ENCODE peak calls at places on chromosomes 13 and 19, in six cellular contexts. One of them, this sample, is unnamed.

GRCh38 chr19:17078038-17078919 is 2.7 kb downstream of the MYO9B start:
- DNase-seq in immature natural killer cell: no peak
- DNase-seq in IMR-90: no peak
- DNase-seq in COLO829: no peak
- DNase-seq in anterior cingulate cortex: no peak
- DNase-seq in C1 segment of cervical spinal cord: no peak
- DNase-seq in this sample: no peak

GRCh38 chr19:14840206-14840605 is 5.2 kb upstream of the OR7A5 start:
- DNase-seq in immature natural killer cell: no peak
- DNase-seq in C1 segment of cervical spinal cord: no peak
- DNase-seq in COLO829: peak
- DNase-seq in IMR-90: no peak
- DNase-seq in anterior cingulate cortex: no peak
- DNase-seq in this sample: no peak

GRCh38 chr13:105918842-105919741 is 616.4 kb downstream of the EFNB2 start:
- DNase-seq in immature natural killer cell: no peak
- DNase-seq in anterior cingulate cortex: no peak
- DNase-seq in COLO829: peak
- DNase-seq in IMR-90: peak
- DNase-seq in C1 segment of cervical spinal cord: peak
- DNase-seq in this sample: no peak

GRCh38 chr19:4374451-4375163 is 25.7 kb downstream of the SH3GL1 start:
- DNase-seq in COLO829: no peak
- DNase-seq in immature natural killer cell: no peak
- DNase-seq in IMR-90: peak
- DNase-seq in anterior cingulate cortex: no peak
- DNase-seq in C1 segment of cervical spinal cord: no peak
- DNase-seq in this sample: peak

GRCh38 chr13:93956416-93956815 is 523.1 kb downstream of the DCT start:
- DNase-seq in anterior cingulate cortex: no peak
- DNase-seq in immature natural killer cell: no peak
- DNase-seq in C1 segment of cervical spinal cord: no peak
- DNase-seq in COLO829: no peak
- DNase-seq in IMR-90: no peak
- DNase-seq in this sample: no peak

GRCh38 chr13:59103004-59103768 is 1060.5 kb downstream of the DIAPH3 start:
- DNase-seq in COLO829: no peak
- DNase-seq in C1 segment of cervical spinal cord: no peak
- DNase-seq in immature natural killer cell: no peak
- DNase-seq in IMR-90: peak
- DNase-seq in anterior cingulate cortex: no peak
- DNase-seq in this sample: no peak

GRCh38 chr19:55494172-55494761 is 6.0 kb downstream of the SSC5D start:
- DNase-seq in C1 segment of cervical spinal cord: no peak
- DNase-seq in COLO829: no peak
- DNase-seq in IMR-90: peak
- DNase-seq in immature natural killer cell: no peak
- DNase-seq in anterior cingulate cortex: no peak
- DNase-seq in this sample: no peak

GRCh38 chr13:73061478-73062275 is 2.9 kb downstream of the KLF5 start:
- DNase-seq in immature natural killer cell: no peak
- DNase-seq in COLO829: no peak
- DNase-seq in anterior cingulate cortex: no peak
- DNase-seq in C1 segment of cervical spinal cord: no peak
- DNase-seq in IMR-90: no peak
- DNase-seq in this sample: no peak

GRCh38 chr13:73266640-73267180 is 207.9 kb downstream of the KLF5 start:
- DNase-seq in COLO829: no peak
- DNase-seq in immature natural killer cell: no peak
- DNase-seq in anterior cingulate cortex: no peak
- DNase-seq in C1 segment of cervical spinal cord: no peak
- DNase-seq in IMR-90: no peak
- DNase-seq in this sample: no peak

GRCh38 chr19:1093811-1094553 is 1.2 kb downstream of the POLR2E start:
- DNase-seq in anterior cingulate cortex: no peak
- DNase-seq in IMR-90: no peak
- DNase-seq in COLO829: no peak
- DNase-seq in C1 segment of cervical spinal cord: no peak
- DNase-seq in immature natural killer cell: no peak
- DNase-seq in this sample: no peak

GRCh38 chr13:40271511-40271910 is 394.9 kb downstream of the FOXO1 start:
- DNase-seq in C1 segment of cervical spinal cord: no peak
- DNase-seq in COLO829: no peak
- DNase-seq in anterior cingulate cortex: no peak
- DNase-seq in IMR-90: no peak
- DNase-seq in immature natural killer cell: no peak
- DNase-seq in this sample: no peak

GRCh38 chr13:107035778-107036177 is 467.8 kb upstream of the ARGLU1 start:
- DNase-seq in immature natural killer cell: no peak
- DNase-seq in anterior cingulate cortex: no peak
- DNase-seq in COLO829: no peak
- DNase-seq in C1 segment of cervical spinal cord: no peak
- DNase-seq in IMR-90: peak
- DNase-seq in this sample: no peak

GRCh38 chr13:114110091-114110829 is 22.2 kb downstream of the RASA3 start:
- DNase-seq in anterior cingulate cortex: no peak
- DNase-seq in COLO829: no peak
- DNase-seq in IMR-90: no peak
- DNase-seq in C1 segment of cervical spinal cord: no peak
- DNase-seq in immature natural killer cell: peak
- DNase-seq in this sample: peak

GRCh38 chr13:48159436-48160225 is 64.7 kb upstream of the MED4 start:
- DNase-seq in anterior cingulate cortex: no peak
- DNase-seq in COLO829: peak
- DNase-seq in IMR-90: no peak
- DNase-seq in immature natural killer cell: no peak
- DNase-seq in C1 segment of cervical spinal cord: no peak
- DNase-seq in this sample: no peak

GRCh38 chr19:1299822-1300221 is 14.1 kb downstream of the EFNA2 start:
- DNase-seq in C1 segment of cervical spinal cord: no peak
- DNase-seq in IMR-90: no peak
- DNase-seq in anterior cingulate cortex: no peak
- DNase-seq in immature natural killer cell: no peak
- DNase-seq in COLO829: no peak
- DNase-seq in this sample: no peak

GRCh38 chr13:101875091-101875490 is 422.6 kb downstream of the ITGBL1 start:
- DNase-seq in IMR-90: no peak
- DNase-seq in immature natural killer cell: no peak
- DNase-seq in anterior cingulate cortex: no peak
- DNase-seq in C1 segment of cervical spinal cord: no peak
- DNase-seq in COLO829: no peak
- DNase-seq in this sample: no peak

GRCh38 chr13:106636492-106636891 is 68.6 kb upstream of the ARGLU1 start:
- DNase-seq in C1 segment of cervical spinal cord: no peak
- DNase-seq in IMR-90: no peak
- DNase-seq in immature natural killer cell: no peak
- DNase-seq in anterior cingulate cortex: no peak
- DNase-seq in COLO829: no peak
- DNase-seq in this sample: no peak

GRCh38 chr13:74056829-74057564 is 77.2 kb downstream of the KLF12 start:
- DNase-seq in C1 segment of cervical spinal cord: no peak
- DNase-seq in IMR-90: no peak
- DNase-seq in anterior cingulate cortex: no peak
- DNase-seq in COLO829: no peak
- DNase-seq in immature natural killer cell: no peak
- DNase-seq in this sample: no peak

GRCh38 chr19:54462713-54463530 is 656 bp downstream of the LENG9 start:
- DNase-seq in C1 segment of cervical spinal cord: no peak
- DNase-seq in immature natural killer cell: peak
- DNase-seq in COLO829: no peak
- DNase-seq in IMR-90: peak
- DNase-seq in anterior cingulate cortex: no peak
- DNase-seq in this sample: peak

GRCh38 chr13:97366172-97366688 is 67.7 kb upstream of the RAP2A start:
- DNase-seq in IMR-90: no peak
- DNase-seq in COLO829: no peak
- DNase-seq in anterior cingulate cortex: no peak
- DNase-seq in immature natural killer cell: no peak
- DNase-seq in C1 segment of cervical spinal cord: no peak
- DNase-seq in this sample: no peak

GRCh38 chr13:60655268-60655667 is 258.2 kb downstream of the TDRD3 start:
- DNase-seq in anterior cingulate cortex: no peak
- DNase-seq in immature natural killer cell: no peak
- DNase-seq in IMR-90: no peak
- DNase-seq in C1 segment of cervical spinal cord: no peak
- DNase-seq in COLO829: no peak
- DNase-seq in this sample: no peak

GRCh38 chr19:15154002-15154612 is 46.7 kb downstream of the NOTCH3 start:
- DNase-seq in C1 segment of cervical spinal cord: no peak
- DNase-seq in anterior cingulate cortex: no peak
- DNase-seq in COLO829: peak
- DNase-seq in immature natural killer cell: peak
- DNase-seq in IMR-90: peak
- DNase-seq in this sample: no peak

GRCh38 chr13:50156722-50157121 is 141.5 kb downstream of the KCNRG start:
- DNase-seq in IMR-90: no peak
- DNase-seq in COLO829: peak
- DNase-seq in C1 segment of cervical spinal cord: no peak
- DNase-seq in immature natural killer cell: no peak
- DNase-seq in anterior cingulate cortex: no peak
- DNase-seq in this sample: no peak

GRCh38 chr19:50414850-50415660 is 3.7 kb upstream of the SPIB start:
- DNase-seq in anterior cingulate cortex: no peak
- DNase-seq in C1 segment of cervical spinal cord: peak
- DNase-seq in IMR-90: peak
- DNase-seq in immature natural killer cell: peak
- DNase-seq in COLO829: peak
- DNase-seq in this sample: no peak

GRCh38 chr19:815079-815774 is 6.5 kb downstream of the PLPPR3 start:
- DNase-seq in immature natural killer cell: no peak
- DNase-seq in COLO829: no peak
- DNase-seq in C1 segment of cervical spinal cord: no peak
- DNase-seq in IMR-90: no peak
- DNase-seq in anterior cingulate cortex: no peak
- DNase-seq in this sample: no peak

GRCh38 chr19:43148233-43148632 is 38.1 kb downstream of the PSG5 start:
- DNase-seq in anterior cingulate cortex: no peak
- DNase-seq in immature natural killer cell: no peak
- DNase-seq in IMR-90: peak
- DNase-seq in C1 segment of cervical spinal cord: no peak
- DNase-seq in COLO829: no peak
- DNase-seq in this sample: no peak

GRCh38 chr19:46077815-46078167 is 37.0 kb upstream of the IGFL4 start:
- DNase-seq in COLO829: no peak
- DNase-seq in C1 segment of cervical spinal cord: no peak
- DNase-seq in immature natural killer cell: no peak
- DNase-seq in anterior cingulate cortex: no peak
- DNase-seq in IMR-90: no peak
- DNase-seq in this sample: no peak

GRCh38 chr19:45152504-45153338 is 8.1 kb downstream of the NKPD1 start:
- DNase-seq in immature natural killer cell: peak
- DNase-seq in COLO829: no peak
- DNase-seq in IMR-90: peak
- DNase-seq in anterior cingulate cortex: no peak
- DNase-seq in C1 segment of cervical spinal cord: peak
- DNase-seq in this sample: no peak

GRCh38 chr13:72458701-72459100 is 268.7 kb downstream of the MZT1 start:
- DNase-seq in C1 segment of cervical spinal cord: no peak
- DNase-seq in anterior cingulate cortex: no peak
- DNase-seq in immature natural killer cell: no peak
- DNase-seq in IMR-90: no peak
- DNase-seq in COLO829: no peak
- DNase-seq in this sample: no peak

GRCh38 chr13:28636677-28637317 is 22.1 kb upstream of the POMP start:
- DNase-seq in COLO829: peak
- DNase-seq in immature natural killer cell: peak
- DNase-seq in anterior cingulate cortex: peak
- DNase-seq in IMR-90: peak
- DNase-seq in C1 segment of cervical spinal cord: peak
- DNase-seq in this sample: peak

GRCh38 chr13:31124225-31124624 is 37.5 kb downstream of the HSPH1 start:
- DNase-seq in COLO829: no peak
- DNase-seq in immature natural killer cell: no peak
- DNase-seq in C1 segment of cervical spinal cord: no peak
- DNase-seq in IMR-90: no peak
- DNase-seq in anterior cingulate cortex: no peak
- DNase-seq in this sample: no peak

GRCh38 chr19:42343344-42344110 is 18.1 kb downstream of the MEGF8 start:
- DNase-seq in C1 segment of cervical spinal cord: no peak
- DNase-seq in COLO829: no peak
- DNase-seq in anterior cingulate cortex: no peak
- DNase-seq in immature natural killer cell: no peak
- DNase-seq in IMR-90: no peak
- DNase-seq in this sample: no peak

GRCh38 chr19:31676271-31677004 is 327.2 kb upstream of the TSHZ3 start:
- DNase-seq in C1 segment of cervical spinal cord: no peak
- DNase-seq in immature natural killer cell: no peak
- DNase-seq in COLO829: peak
- DNase-seq in anterior cingulate cortex: no peak
- DNase-seq in IMR-90: no peak
- DNase-seq in this sample: no peak

GRCh38 chr19:14450168-14450874 is 17.2 kb downstream of the PKN1 start:
- DNase-seq in IMR-90: no peak
- DNase-seq in immature natural killer cell: peak
- DNase-seq in C1 segment of cervical spinal cord: no peak
- DNase-seq in COLO829: peak
- DNase-seq in anterior cingulate cortex: no peak
- DNase-seq in this sample: no peak

GRCh38 chr13:44879452-44880058 is 109.7 kb downstream of the NUFIP1 start:
- DNase-seq in immature natural killer cell: no peak
- DNase-seq in C1 segment of cervical spinal cord: no peak
- DNase-seq in COLO829: peak
- DNase-seq in IMR-90: peak
- DNase-seq in anterior cingulate cortex: no peak
- DNase-seq in this sample: no peak

GRCh38 chr19:12052571-12053169 is at the start of gene ZNF878:
- DNase-seq in anterior cingulate cortex: peak
- DNase-seq in C1 segment of cervical spinal cord: peak
- DNase-seq in COLO829: peak
- DNase-seq in immature natural killer cell: peak
- DNase-seq in IMR-90: peak
- DNase-seq in this sample: peak

This sample was measured in GF-D8.